ENCODE peak calls at places on chromosomes 13 and 19, in eight cellular contexts. A, G, L, P, M, E, K and Q are unnamed samples.

GRCh38 chr13:20197361-20197834 is 4.7 kb upstream of the GJB2 start:
- DNase-seq in E (peak; percentile 66), G (peak; percentile 28), L (no peak), M (no peak), A (no peak), K (no peak), P (no peak), Q (no peak)

GRCh38 chr19:35789978-35790944 is 14.9 kb downstream of the ARHGAP33 start:
- DNase-seq in K (no peak), M (no peak), G (no peak), A (no peak), P (no peak), E (no peak), L (no peak), Q (no peak)

GRCh38 chr19:58368561-58369360 is 6.2 kb upstream of the ZNF497 start:
- DNase-seq in G (no peak), L (no peak), M (no peak), P (no peak), A (no peak), K (no peak), E (no peak), Q (no peak)

GRCh38 chr13:71412231-71412630 is 454.8 kb downstream of the DACH1 start:
- DNase-seq in K (no peak), E (no peak), G (no peak), L (no peak), A (no peak), M (no peak), P (no peak), Q (no peak)

GRCh38 chr13:51585234-51585672 is 991 bp downstream of the WDFY2 start:
- DNase-seq in K (no peak), P (no peak), M (no peak), L (no peak), A (no peak), E (no peak), G (no peak), Q (no peak)

GRCh38 chr19:5623397-5624153 is 692 bp downstream of the SAFB start:
- DNase-seq in E (no peak), P (no peak), A (peak; percentile 16), G (peak; percentile 12), L (peak; percentile 10), K (no peak), M (peak; percentile 15), Q (no peak)

GRCh38 chr19:13850910-13851753 is 25.8 kb upstream of the NANOS3 start:
- DNase-seq in K (no peak), G (peak; percentile 79), E (peak; percentile 91), P (peak; percentile 96), M (peak; percentile 66), A (no peak), L (no peak), Q (peak; percentile 97)

GRCh38 chr19:48445256-48445605 is 552 bp upstream of the GRWD1 start:
- DNase-seq in K (no peak), L (peak; percentile 48), G (peak; percentile 38), E (peak; percentile 92), P (no peak), M (no peak), A (no peak), Q (no peak)

GRCh38 chr13:24893863-24894262 is 129.9 kb downstream of the RNF17 start:
- DNase-seq in M (no peak), P (no peak), K (no peak), E (no peak), A (no peak), G (no peak), L (no peak), Q (no peak)

GRCh38 chr19:7145494-7145893 is 76.0 kb downstream of the ZNF557 start:
- DNase-seq in A (no peak), G (no peak), K (no peak), M (no peak), E (no peak), P (no peak), L (no peak), Q (no peak)

GRCh38 chr19:17326595-17326966 is 8.1 kb downstream of the ANO8 start:
- DNase-seq in A (no peak), E (no peak), G (no peak), M (no peak), K (no peak), P (no peak), L (no peak), Q (no peak)

GRCh38 chr19:2636897-2637683 is 65.4 kb downstream of the GNG7 start:
- DNase-seq in M (peak; percentile 74), A (peak; percentile 82), G (peak; percentile 83), L (peak; percentile 77), K (peak; percentile 73), P (peak; percentile 92), E (peak; percentile 91), Q (peak; percentile 80)

GRCh38 chr13:88622362-88622973 is 951.3 kb downstream of the SLITRK5 start:
- DNase-seq in K (peak; percentile 18), E (no peak), G (peak; percentile 6), A (no peak), P (no peak), L (no peak), M (no peak), Q (no peak)

GRCh38 chr19:19871932-19872331 is 6.2 kb downstream of the ZNF253 start:
- DNase-seq in P (no peak), M (no peak), A (peak; percentile 19), G (peak; percentile 4), E (no peak), L (no peak), K (no peak), Q (no peak)

GRCh38 chr19:16834747-16835146 is 5.5 kb downstream of the SIN3B start:
- DNase-seq in M (no peak), E (no peak), A (no peak), K (no peak), L (no peak), G (peak; percentile 21), P (peak; percentile 23), Q (no peak)

GRCh38 chr19:13796301-13797057 is 1.2 kb downstream of the ZSWIM4 start:
- DNase-seq in P (peak; percentile 93), M (no peak), G (peak; percentile 44), K (no peak), A (no peak), L (no peak), E (peak; percentile 91), Q (peak; percentile 61)

GRCh38 chr13:41649659-41650058 is 192.3 kb downstream of the RGCC start:
- DNase-seq in K (no peak), A (no peak), L (peak; percentile 30), M (no peak), G (no peak), P (no peak), E (no peak), Q (no peak)